ENCODE peak calls at places on chromosomes 2 and 18, in five cellular contexts. X is H7, H is A172, A is HS-5, I is NCI-H82. Z is an unnamed sample.

GRCh38 chr18:54090856-54091255 is 133.6 kb downstream of the MBD2 start:
- DNase-seq in X (no peak), H (peak), A (no peak), I (no peak), Z (no peak)

GRCh38 chr2:20650880-20651730 is at the start of gene HS1BP3:
- DNase-seq in X (peak), H (peak), A (no peak), I (peak), Z (no peak)

GRCh38 chr2:201016859-201017258 is 53.4 kb upstream of the ORC2 start:
- DNase-seq in X (no peak), H (no peak), A (no peak), I (no peak), Z (no peak)

GRCh38 chr18:58671941-58672565 is 788 bp downstream of the MALT1 start:
- DNase-seq in X (no peak), H (no peak), A (no peak), I (peak), Z (no peak)

GRCh38 chr2:105943977-105944376 is 199.3 kb downstream of the NCK2 start:
- DNase-seq in X (no peak), H (no peak), A (no peak), I (no peak), Z (no peak)

GRCh38 chr18:74990563-74991081 is 218.3 kb downstream of the PTGR3 start:
- DNase-seq in X (no peak), H (no peak), A (no peak), I (no peak), Z (no peak)

GRCh38 chr2:60351321-60351720 is 202.1 kb downstream of the BCL11A start:
- DNase-seq in X (no peak), H (no peak), A (no peak), I (no peak), Z (no peak)

GRCh38 chr2:149037851-149038250 is 648 bp upstream of the LYPD6B start:
- DNase-seq in X (peak), H (no peak), A (no peak), I (peak), Z (peak)

GRCh38 chr18:49933530-49933929 is 120.2 kb upstream of the ACAA2 start:
- DNase-seq in X (no peak), H (no peak), A (peak), I (no peak), Z (no peak)

GRCh38 chr2:68357608-68358337 is 7.3 kb upstream of the PLEK start:
- DNase-seq in X (peak), H (peak), A (no peak), I (peak), Z (no peak)

GRCh38 chr2:7999683-8000476 is 682.0 kb upstream of the ID2 start:
- DNase-seq in X (no peak), H (no peak), A (no peak), I (no peak), Z (no peak)